ENCODE peak calls at places on chromosomes 16 and 17, in eight cellular contexts. G is fibroblast of mammary gland; R is activated effector memory CD4-positive, alpha-beta T cell treated with anti-CD3 and anti-CD28 coated beads, Interleukin-2, amount 50 U/mL, for 16 hours; V is SW 1271; B is hippocampal formation; H is stimulated activated CD4-positive, alpha-beta T cell treated with anti-CD3 and anti-CD28 coated beads, Interleukin-2, amount 100 ng/mL, for 48 hours; K is cardiac fibroblast; A is skeletal muscle cell. S is an unnamed sample.

GRCh38 chr16:55297062-55297909 is 26.7 kb upstream of the IRX6 start:
- DNase-seq in K (no peak), V (no peak), R (no peak), H (no peak), B (no peak), A (no peak), G (peak; percentile 12), S (no peak)

GRCh38 chr17:82517230-82517865 is 2.2 kb upstream of the FOXK2 start:
- DNase-seq in K (no peak), H (no peak), R (no peak), B (no peak), G (peak; percentile 66), V (no peak), A (no peak), S (peak; percentile 95)

GRCh38 chr17:6346387-6346786 is 88.5 kb downstream of the AIPL1 start:
- DNase-seq in G (no peak), A (no peak), K (no peak), V (no peak), R (no peak), B (no peak), H (no peak), S (no peak)

GRCh38 chr16:68079616-68080344 is 5.4 kb upstream of the NFATC3 start:
- DNase-seq in G (peak; percentile 68), V (no peak), R (peak; percentile 90), A (no peak), K (peak; percentile 44), B (peak; percentile 33), H (peak; percentile 66), S (peak; percentile 97)

GRCh38 chr17:82155606-82156005 is 57.0 kb downstream of the CCDC57 start:
- DNase-seq in R (no peak), B (no peak), G (no peak), H (no peak), A (no peak), K (no peak), V (no peak), S (no peak)

GRCh38 chr17:81348097-81349055 is 46.9 kb upstream of the BAHCC1 start:
- DNase-seq in V (no peak), B (no peak), A (no peak), G (no peak), K (no peak), R (no peak), H (no peak), S (no peak)

GRCh38 chr17:57442914-57443571 is 186.7 kb downstream of the MSI2 start:
- DNase-seq in G (no peak), K (peak; percentile 39), H (peak; percentile 48), R (peak; percentile 83), V (no peak), A (no peak), B (peak; percentile 39), S (no peak)

GRCh38 chr17:44677136-44677535 is 12.4 kb downstream of the CCDC43 start:
- DNase-seq in K (peak; percentile 34), B (no peak), V (no peak), R (no peak), G (peak; percentile 12), H (no peak), A (no peak), S (no peak)

GRCh38 chr17:79622776-79623175 is 11.9 kb upstream of the RBFOX3 start:
- DNase-seq in A (no peak), R (peak; percentile 9), B (no peak), G (no peak), V (no peak), H (no peak), K (no peak), S (no peak)

GRCh38 chr16:19559242-19559910 is 3.9 kb downstream of the VPS35L start:
- DNase-seq in R (no peak), K (peak; percentile 81), B (no peak), H (no peak), V (no peak), G (peak; percentile 75), A (peak; percentile 14), S (peak; percentile 58)

GRCh38 chr16:49441366-49441780 is 67.8 kb downstream of the C16orf78 start:
- DNase-seq in H (peak; percentile 44), V (no peak), G (no peak), A (no peak), K (peak; percentile 6), B (no peak), R (peak; percentile 79), S (no peak)

GRCh38 chr16:53991181-53992056 is 287.5 kb downstream of the FTO start:
- DNase-seq in V (no peak), K (no peak), B (no peak), H (no peak), R (no peak), A (peak; percentile 62), G (peak; percentile 45), S (peak; percentile 70)

GRCh38 chr16:79283578-79283977 is 317.0 kb downstream of the MAF start:
- DNase-seq in B (no peak), K (no peak), R (peak; percentile 80), V (no peak), H (no peak), G (no peak), A (no peak), S (no peak)

GRCh38 chr16:80759419-80760162 is 44.8 kb downstream of the CDYL2 start:
- DNase-seq in H (no peak), K (peak; percentile 24), R (no peak), V (no peak), A (no peak), G (peak; percentile 13), B (no peak), S (no peak)

GRCh38 chr17:44097110-44097810 is 26.2 kb downstream of the HDAC5 start:
- DNase-seq in R (no peak), K (peak; percentile 48), A (peak; percentile 61), B (no peak), H (no peak), G (peak; percentile 85), V (no peak), S (peak; percentile 50)

GRCh38 chr16:4288148-4288921 is 15.5 kb upstream of the TFAP4 start:
- DNase-seq in B (peak; percentile 62), R (peak; percentile 93), V (no peak), H (peak; percentile 78), K (peak; percentile 79), A (no peak), G (peak; percentile 75), S (peak; percentile 55)

GRCh38 chr16:177394-177822 is 928 bp downstream of the HBA1 start:
- DNase-seq in H (no peak), G (peak; percentile 38), V (no peak), R (no peak), B (no peak), K (no peak), A (no peak), S (no peak)

GRCh38 chr17:59669411-59669810 is 37.8 kb downstream of the PTRH2 start:
- DNase-seq in G (no peak), H (no peak), K (no peak), R (no peak), B (no peak), V (no peak), A (no peak), S (no peak)

GRCh38 chr16:75264999-75265910 is 13.8 kb upstream of the BCAR1 start:
- DNase-seq in G (no peak), A (no peak), H (no peak), K (no peak), B (peak; percentile 67), V (no peak), R (no peak), S (no peak)

GRCh38 chr17:74603032-74603635 is 11.1 kb upstream of the CD300LD start:
- DNase-seq in G (no peak), R (no peak), K (no peak), H (no peak), A (no peak), B (no peak), V (no peak), S (no peak)

GRCh38 chr16:85586360-85587145 is 26.6 kb upstream of the GSE1 start:
- DNase-seq in B (no peak), H (no peak), K (no peak), A (no peak), R (no peak), G (peak; percentile 50), V (no peak), S (no peak)

GRCh38 chr16:88977028-88977844 is at the start of gene CBFA2T3:
- DNase-seq in K (no peak), V (no peak), H (no peak), A (no peak), R (no peak), B (peak; percentile 44), G (no peak), S (no peak)

GRCh38 chr17:47368262-47368661 is 44.5 kb downstream of the EFCAB13 start:
- DNase-seq in R (no peak), V (no peak), A (no peak), G (no peak), H (no peak), K (no peak), B (no peak), S (no peak)

GRCh38 chr16:48897698-48898205 is 287.8 kb upstream of the N4BP1 start:
- DNase-seq in V (no peak), B (no peak), K (no peak), G (no peak), R (no peak), A (no peak), H (no peak), S (no peak)

GRCh38 chr17:3750296-3750695 is 26.6 kb downstream of the HASPIN start:
- DNase-seq in B (no peak), V (no peak), R (no peak), A (no peak), G (no peak), H (no peak), K (no peak), S (no peak)

GRCh38 chr17:7558544-7559306 is at the start of gene TNFSF13:
- DNase-seq in H (no peak), R (no peak), K (no peak), V (no peak), G (no peak), A (no peak), B (peak; percentile 53), S (no peak)

S was measured in HepG2.